ENCODE peak calls at places on chromosomes 6 and 20, in nine cellular contexts. One of them, this sample, is unnamed.
A peak's percentile ranks its signal among the peaks of the same experiment; 100 is the strongest.

GRCh38 chr20:17593902-17594301 is 24.0 kb downstream of the DSTN start:
- DNase-seq in dorsolateral prefrontal cortex: no peak
- DNase-seq in testis: no peak
- DNase-seq in PC-3: no peak
- DNase-seq in ascending aorta: no peak
- DNase-seq in body of pancreas: no peak
- DNase-seq in colonic mucosa: no peak
- DNase-seq in tibial artery: no peak
- DNase-seq in H1: no peak
- DNase-seq in this sample: no peak

GRCh38 chr20:25254571-25254970 is 6.7 kb downstream of the PYGB start:
- DNase-seq in dorsolateral prefrontal cortex: no peak
- DNase-seq in testis: no peak
- DNase-seq in PC-3: no peak
- DNase-seq in ascending aorta: no peak
- DNase-seq in body of pancreas: no peak
- DNase-seq in colonic mucosa: peak; percentile 6
- DNase-seq in tibial artery: no peak
- DNase-seq in H1: no peak
- DNase-seq in this sample: no peak

GRCh38 chr6:151176941-151177760 is 62.6 kb upstream of the AKAP12 start:
- DNase-seq in dorsolateral prefrontal cortex: no peak
- DNase-seq in testis: no peak
- DNase-seq in PC-3: no peak
- DNase-seq in ascending aorta: no peak
- DNase-seq in body of pancreas: no peak
- DNase-seq in colonic mucosa: no peak
- DNase-seq in tibial artery: no peak
- DNase-seq in H1: no peak
- DNase-seq in this sample: no peak

GRCh38 chr6:6236730-6237469 is 83.6 kb downstream of the F13A1 start:
- DNase-seq in dorsolateral prefrontal cortex: no peak
- DNase-seq in testis: no peak
- DNase-seq in PC-3: no peak
- DNase-seq in ascending aorta: no peak
- DNase-seq in body of pancreas: no peak
- DNase-seq in colonic mucosa: no peak
- DNase-seq in tibial artery: no peak
- DNase-seq in H1: no peak
- DNase-seq in this sample: no peak

GRCh38 chr6:111846511-111847409 is 26.5 kb downstream of the FYN start:
- DNase-seq in dorsolateral prefrontal cortex: no peak
- DNase-seq in testis: no peak
- DNase-seq in PC-3: no peak
- DNase-seq in ascending aorta: no peak
- DNase-seq in body of pancreas: no peak
- DNase-seq in colonic mucosa: no peak
- DNase-seq in tibial artery: no peak
- DNase-seq in H1: no peak
- DNase-seq in this sample: no peak

GRCh38 chr6:123926000-123926399 is 122.3 kb downstream of the NKAIN2 start:
- DNase-seq in dorsolateral prefrontal cortex: no peak
- DNase-seq in testis: no peak
- DNase-seq in PC-3: no peak
- DNase-seq in ascending aorta: no peak
- DNase-seq in body of pancreas: no peak
- DNase-seq in colonic mucosa: no peak
- DNase-seq in tibial artery: no peak
- DNase-seq in H1: no peak
- DNase-seq in this sample: no peak

GRCh38 chr20:59413326-59413865 is 113.0 kb downstream of the EDN3 start:
- DNase-seq in dorsolateral prefrontal cortex: no peak
- DNase-seq in testis: no peak
- DNase-seq in PC-3: no peak
- DNase-seq in ascending aorta: no peak
- DNase-seq in body of pancreas: no peak
- DNase-seq in colonic mucosa: no peak
- DNase-seq in tibial artery: no peak
- DNase-seq in H1: no peak
- DNase-seq in this sample: no peak

GRCh38 chr6:7106215-7106751 is 1.5 kb upstream of the RREB1 start:
- DNase-seq in dorsolateral prefrontal cortex: no peak
- DNase-seq in testis: no peak
- DNase-seq in PC-3: no peak
- DNase-seq in ascending aorta: no peak
- DNase-seq in body of pancreas: peak; percentile 34
- DNase-seq in colonic mucosa: no peak
- DNase-seq in tibial artery: peak; percentile 31
- DNase-seq in H1: no peak
- DNase-seq in this sample: peak; percentile 42

GRCh38 chr6:33714385-33715040 is 3.0 kb upstream of the UQCC2 start:
- DNase-seq in dorsolateral prefrontal cortex: no peak
- DNase-seq in testis: no peak
- DNase-seq in PC-3: no peak
- DNase-seq in ascending aorta: no peak
- DNase-seq in body of pancreas: no peak
- DNase-seq in colonic mucosa: no peak
- DNase-seq in tibial artery: no peak
- DNase-seq in H1: no peak
- DNase-seq in this sample: no peak

DNA sequence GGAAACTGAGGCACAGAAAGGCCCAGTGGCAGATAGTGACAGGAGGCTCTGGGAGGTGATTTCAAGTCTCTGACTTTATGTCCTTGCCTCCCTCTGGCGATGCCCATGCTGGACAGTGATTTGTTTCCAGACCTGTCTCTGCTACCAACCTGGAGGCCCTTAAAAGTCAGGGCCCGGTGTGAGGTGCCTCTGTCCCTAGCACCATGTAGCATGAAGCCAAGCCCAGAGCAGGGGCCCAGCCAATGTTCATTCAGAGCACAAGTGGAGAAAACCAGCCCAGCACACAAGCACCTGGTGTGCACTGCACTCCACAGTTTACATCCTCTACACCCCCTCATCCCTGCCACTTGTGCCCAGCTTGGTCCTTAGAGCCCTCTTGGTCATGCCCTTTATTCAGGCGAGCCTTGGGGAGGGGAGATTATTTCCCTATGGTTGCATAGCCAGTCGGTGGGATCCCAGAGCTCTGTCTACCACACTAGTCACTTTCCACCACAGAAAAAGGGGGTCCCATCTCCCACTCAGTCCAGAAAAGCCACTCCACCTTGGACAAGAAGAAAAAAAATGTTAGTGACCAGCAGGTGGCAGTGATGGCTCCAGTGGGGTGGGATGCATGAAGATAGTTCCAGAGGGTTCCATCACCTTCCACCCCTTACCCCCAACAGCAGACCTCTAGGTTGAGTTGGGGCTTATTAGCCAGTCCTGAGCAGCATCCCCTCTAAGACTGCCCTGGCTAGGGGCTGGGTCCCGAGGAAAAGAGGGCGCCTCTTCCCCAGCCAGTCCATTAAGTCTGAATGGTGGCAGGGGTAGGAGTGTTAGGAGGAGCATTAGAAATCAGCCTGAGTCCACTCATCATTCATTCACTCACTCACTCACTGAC is 30.9 kb downstream of the KIAA1755 start:
- DNase-seq in dorsolateral prefrontal cortex: no peak
- DNase-seq in testis: no peak
- DNase-seq in PC-3: peak; percentile 68
- DNase-seq in ascending aorta: no peak
- DNase-seq in body of pancreas: no peak
- DNase-seq in colonic mucosa: no peak
- DNase-seq in tibial artery: no peak
- DNase-seq in H1: no peak
- DNase-seq in this sample: no peak
- TF ChIP-seq CTCF in dorsolateral prefrontal cortex: peak; percentile 62
- TF ChIP-seq CTCF in testis: peak; percentile 37
- TF ChIP-seq CTCF in PC-3: peak; percentile 86
- TF ChIP-seq CTCF in ascending aorta: peak; percentile 67
- TF ChIP-seq CTCF in body of pancreas: peak; percentile 15
- TF ChIP-seq CTCF in colonic mucosa: peak; percentile 14
- TF ChIP-seq CTCF in tibial artery: peak; percentile 47
- TF ChIP-seq CTCF in H1: peak; percentile 51
- TF ChIP-seq CTCF in this sample: peak; percentile 63

DNA sequence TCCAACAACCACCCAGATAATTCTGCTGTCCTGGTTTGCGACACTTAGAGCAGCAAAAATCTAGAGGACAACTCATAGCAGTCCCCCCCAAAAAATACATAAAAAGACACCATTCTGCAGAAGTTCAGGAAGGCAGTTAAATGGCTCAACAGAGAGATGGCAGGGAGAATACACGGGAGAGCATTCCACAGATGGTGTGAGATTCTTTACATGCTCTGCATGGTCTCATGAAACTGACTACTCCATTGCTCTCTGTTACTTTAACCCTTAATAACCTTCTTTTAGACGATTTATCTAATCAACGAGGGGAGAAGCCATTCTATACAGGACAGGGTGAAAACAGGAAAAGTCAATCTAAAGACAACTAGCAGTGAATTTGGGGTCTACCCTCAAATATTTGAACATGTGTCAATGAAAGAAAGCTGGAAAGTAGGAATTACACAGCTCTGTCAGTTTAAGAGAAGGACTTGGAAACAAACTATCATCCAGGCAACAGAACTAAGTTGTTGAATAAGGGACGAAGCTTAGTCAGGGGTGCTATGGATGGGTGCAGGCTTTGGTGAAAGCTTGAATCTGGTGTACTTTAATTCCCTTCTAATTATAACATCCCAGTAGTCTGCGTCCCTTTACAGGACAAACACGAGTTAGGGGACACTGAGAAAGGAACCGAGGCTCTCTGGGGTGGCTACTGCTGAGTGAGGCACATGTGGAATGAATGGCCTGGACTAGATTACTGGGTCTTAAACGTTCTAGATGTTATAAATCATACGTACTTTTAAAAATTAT is 5.1 kb downstream of the PERP start:
- DNase-seq in dorsolateral prefrontal cortex: no peak
- DNase-seq in testis: no peak
- DNase-seq in PC-3: no peak
- DNase-seq in ascending aorta: no peak
- DNase-seq in body of pancreas: no peak
- DNase-seq in colonic mucosa: no peak
- DNase-seq in tibial artery: no peak
- DNase-seq in H1: no peak
- DNase-seq in this sample: no peak
- H3K4me3 ChIP-seq in dorsolateral prefrontal cortex: no peak overlapping the region
- H3K4me3 ChIP-seq in testis: no peak overlapping the region
- H3K4me3 ChIP-seq in PC-3: no peak overlapping the region
- H3K4me3 ChIP-seq in ascending aorta: no peak overlapping the region
- H3K4me3 ChIP-seq in body of pancreas: no peak overlapping the region
- H3K4me3 ChIP-seq in colonic mucosa: no peak overlapping the region
- H3K4me3 ChIP-seq in tibial artery: no peak overlapping the region
- H3K4me3 ChIP-seq in H1: no peak overlapping the region
- H3K4me3 ChIP-seq in this sample: no peak overlapping the region

GRCh38 chr6:81864124-81864523 is 111.6 kb upstream of the TENT5A start:
- DNase-seq in dorsolateral prefrontal cortex: no peak
- DNase-seq in testis: no peak
- DNase-seq in PC-3: no peak
- DNase-seq in ascending aorta: no peak
- DNase-seq in body of pancreas: no peak
- DNase-seq in colonic mucosa: no peak
- DNase-seq in tibial artery: no peak
- DNase-seq in H1: no peak
- DNase-seq in this sample: no peak

GRCh38 chr6:81861281-81861680 is 108.8 kb upstream of the TENT5A start:
- DNase-seq in dorsolateral prefrontal cortex: no peak
- DNase-seq in testis: no peak
- DNase-seq in PC-3: no peak
- DNase-seq in ascending aorta: no peak
- DNase-seq in body of pancreas: no peak
- DNase-seq in colonic mucosa: no peak
- DNase-seq in tibial artery: no peak
- DNase-seq in H1: no peak
- DNase-seq in this sample: no peak

GRCh38 chr6:81865712-81866111 is 113.2 kb upstream of the TENT5A start:
- DNase-seq in dorsolateral prefrontal cortex: no peak
- DNase-seq in testis: no peak
- DNase-seq in PC-3: peak; percentile 73
- DNase-seq in ascending aorta: no peak
- DNase-seq in body of pancreas: no peak
- DNase-seq in colonic mucosa: no peak
- DNase-seq in tibial artery: no peak
- DNase-seq in H1: no peak
- DNase-seq in this sample: no peak

GRCh38 chr6:81859884-81860283 is 107.4 kb upstream of the TENT5A start:
- DNase-seq in dorsolateral prefrontal cortex: no peak
- DNase-seq in testis: no peak
- DNase-seq in PC-3: no peak
- DNase-seq in ascending aorta: no peak
- DNase-seq in body of pancreas: peak; percentile 37
- DNase-seq in colonic mucosa: no peak
- DNase-seq in tibial artery: peak; percentile 50
- DNase-seq in H1: no peak
- DNase-seq in this sample: no peak

DNA sequence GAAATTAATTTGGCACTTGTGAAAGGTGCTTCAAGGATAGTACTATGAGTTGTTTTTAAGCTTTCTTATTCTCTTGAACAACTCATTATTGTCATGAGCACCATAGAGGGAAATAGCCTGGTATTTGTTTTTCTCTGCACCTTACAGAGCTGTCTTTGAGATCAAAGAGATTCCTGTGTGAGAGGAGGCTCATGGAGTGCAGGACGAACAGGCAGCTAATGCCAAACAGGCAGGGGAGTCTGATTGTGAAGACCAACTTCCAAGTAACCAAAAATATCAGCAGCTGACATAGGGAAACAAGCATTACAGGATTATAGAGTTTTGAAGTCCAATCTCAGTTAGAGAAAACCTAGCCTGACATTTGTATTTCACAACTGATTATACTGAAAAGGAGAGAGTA is 110.6 kb upstream of the TENT5A start:
- DNase-seq in dorsolateral prefrontal cortex: no peak
- DNase-seq in testis: no peak
- DNase-seq in PC-3: no peak
- DNase-seq in ascending aorta: no peak
- DNase-seq in body of pancreas: no peak
- DNase-seq in colonic mucosa: no peak
- DNase-seq in tibial artery: no peak
- DNase-seq in H1: no peak
- DNase-seq in this sample: no peak
- H3K27ac ChIP-seq in dorsolateral prefrontal cortex: no peak overlapping the region
- H3K27ac ChIP-seq in testis: no peak overlapping the region
- H3K27ac ChIP-seq in PC-3: no peak overlapping the region
- H3K27ac ChIP-seq in ascending aorta: no peak overlapping the region
- H3K27ac ChIP-seq in body of pancreas: no peak overlapping the region
- H3K27ac ChIP-seq in colonic mucosa: no peak overlapping the region
- H3K27ac ChIP-seq in tibial artery: peak overlapping the region; percentile 78
- H3K27ac ChIP-seq in H1: no peak overlapping the region
- H3K27ac ChIP-seq in this sample: no peak overlapping the region

GRCh38 chr6:79789843-79790242 is 157.5 kb downstream of the ELOVL4 start:
- DNase-seq in dorsolateral prefrontal cortex: no peak
- DNase-seq in testis: no peak
- DNase-seq in PC-3: no peak
- DNase-seq in ascending aorta: no peak
- DNase-seq in body of pancreas: no peak
- DNase-seq in colonic mucosa: no peak
- DNase-seq in tibial artery: no peak
- DNase-seq in H1: no peak
- DNase-seq in this sample: no peak
- TF ChIP-seq CTCF in dorsolateral prefrontal cortex: no peak
- TF ChIP-seq CTCF in testis: no peak
- TF ChIP-seq CTCF in PC-3: no peak
- TF ChIP-seq CTCF in ascending aorta: no peak
- TF ChIP-seq CTCF in body of pancreas: no peak
- TF ChIP-seq CTCF in colonic mucosa: no peak
- TF ChIP-seq CTCF in tibial artery: no peak
- TF ChIP-seq CTCF in H1: no peak
- TF ChIP-seq CTCF in this sample: no peak

This sample was measured in right lobe of liver.